ENCODE peak calls at places on chromosomes 13 and 19, in six cellular contexts. L is ACHN; M is EH; I is fibroblast of the conjunctiva; E is DMS 273 treated with DMSO at 0.1 percent for 48 hours; G is stimulated activated CD8-positive, alpha-beta memory T cell treated with anti-CD3 and anti-CD28 coated beads, Interleukin-7, amount 100 ng/mL, for 1 hour. P is an unnamed sample.

GRCh38 chr13:97432917-97433726 is 847 bp upstream of the RAP2A start:
- DNase-seq in I (peak), E (peak), G (peak), M (peak), L (peak), P (peak)

GRCh38 chr19:10565028-10565566 is 713 bp downstream of the KRI1 start:
- DNase-seq in G (no peak), M (peak), E (no peak), L (peak), I (no peak), P (peak)

GRCh38 chr13:39776439-39776838 is 121.0 kb downstream of the COG6 start:
- DNase-seq in G (no peak), M (peak), L (no peak), I (peak), E (no peak), P (no peak)

GRCh38 chr19:1685046-1685445 is 32.6 kb upstream of the TCF3 start:
- DNase-seq in E (no peak), G (no peak), L (no peak), I (no peak), M (no peak), P (no peak)

GRCh38 chr19:34418300-34418699 is 9.9 kb upstream of the UBA2 start:
- DNase-seq in E (no peak), L (no peak), I (no peak), G (no peak), M (no peak), P (no peak)

GRCh38 chr13:112956516-112957294 is 12.3 kb upstream of the MCF2L start:
- DNase-seq in M (no peak), E (no peak), G (no peak), L (no peak), I (no peak), P (no peak)

GRCh38 chr19:55645512-55645881 is 2.0 kb downstream of the ZNF581 start:
- DNase-seq in E (no peak), G (no peak), M (no peak), I (no peak), L (no peak), P (no peak)

GRCh38 chr13:105139380-105140285 is 1395.8 kb downstream of the EFNB2 start:
- DNase-seq in G (peak), M (no peak), I (no peak), E (no peak), L (no peak), P (no peak)

GRCh38 chr19:17214531-17215124 is 529 bp upstream of the USE1 start:
- DNase-seq in M (no peak), E (no peak), L (no peak), I (no peak), G (no peak), P (no peak)

GRCh38 chr19:29478578-29479565 is 46.9 kb upstream of the VSTM2B start:
- DNase-seq in L (peak), E (no peak), G (no peak), I (no peak), M (no peak), P (peak)

GRCh38 chr13:80341098-80341701 is at the start of gene SPRY2:
- DNase-seq in G (no peak), M (peak), I (peak), E (peak), L (peak), P (peak)

GRCh38 chr19:52992109-52993004 is 21.4 kb upstream of the ERVV-1 start:
- DNase-seq in G (no peak), I (no peak), M (peak), E (no peak), L (no peak), P (no peak)

GRCh38 chr13:50410921-50411712 is 395.9 kb downstream of the KCNRG start:
- DNase-seq in M (peak), G (no peak), E (no peak), I (no peak), L (peak), P (no peak)

GRCh38 chr13:28723806-28724205 is 5.0 kb upstream of the SLC46A3 start:
- DNase-seq in G (no peak), I (no peak), M (no peak), L (no peak), E (no peak), P (no peak)

GRCh38 chr13:75368167-75368566 is 113.8 kb downstream of the TBC1D4 start:
- DNase-seq in I (peak), G (no peak), M (peak), E (no peak), L (no peak), P (no peak)

P was measured in NCI-H2171.